ENCODE peak calls at places on chromosomes 7 and 10, in seven cellular contexts. E is dorsolateral prefrontal cortex, S is fibroblast of pulmonary artery, W is GM20000, C is endothelial cell, J is colonic mucosa, X is H9. P is an unnamed sample.

GRCh38 chr10:32150532-32151101 is 94.4 kb upstream of the KIF5B start:
- DNase-seq in X (no peak), J (no peak), W (no peak), C (no peak), E (no peak), S (peak; percentile 37), P (no peak)

GRCh38 chr10:73168486-73168844 is 546 bp downstream of the FAM149B1 start:
- DNase-seq in X (no peak), S (peak; percentile 46), J (no peak), W (no peak), C (no peak), E (no peak), P (no peak)

GRCh38 chr10:98536551-98536950 is 89.8 kb upstream of the HPS1 start:
- DNase-seq in C (no peak), W (no peak), S (no peak), E (no peak), X (no peak), J (peak; percentile 25), P (no peak)

GRCh38 chr10:31657471-31657844 is 271.2 kb downstream of the ARHGAP12 start:
- DNase-seq in E (no peak), S (no peak), W (no peak), X (no peak), C (no peak), J (no peak), P (no peak)

GRCh38 chr10:126110434-126110833 is 214.1 kb downstream of the FANK1 start:
- DNase-seq in E (no peak), C (no peak), W (no peak), S (peak; percentile 67), J (no peak), X (no peak), P (no peak)

GRCh38 chr7:1742555-1743303 is 72.7 kb downstream of the ELFN1 start:
- DNase-seq in X (no peak), S (peak; percentile 36), W (peak; percentile 83), C (no peak), J (peak; percentile 87), E (no peak), P (no peak)

GRCh38 chr10:36172054-36172531 is 530.0 kb upstream of the FZD8 start:
- DNase-seq in E (no peak), J (no peak), C (no peak), W (no peak), S (peak; percentile 77), X (no peak), P (no peak)

GRCh38 chr7:140342732-140343514 is 55.4 kb downstream of the SLC37A3 start:
- DNase-seq in C (peak; percentile 32), W (no peak), X (peak; percentile 73), E (no peak), J (peak; percentile 49), S (peak; percentile 46), P (no peak)

GRCh38 chr10:130160775-130161174 is 24.6 kb downstream of the GLRX3 start:
- DNase-seq in E (no peak), C (no peak), J (no peak), X (no peak), S (no peak), W (no peak), P (no peak)

GRCh38 chr7:28748934-28749584 is 209.1 kb downstream of the TRIL start:
- DNase-seq in C (no peak), W (no peak), E (no peak), J (peak; percentile 22), X (no peak), S (peak; percentile 43), P (no peak)

GRCh38 chr7:41674505-41675023 is 28.3 kb downstream of the INHBA start:
- DNase-seq in J (no peak), X (no peak), W (no peak), S (no peak), E (no peak), C (no peak), P (no peak)

GRCh38 chr10:78950656-78951587 is 117.8 kb upstream of the ZMIZ1 start:
- DNase-seq in C (no peak), J (no peak), S (no peak), W (no peak), X (no peak), E (no peak), P (no peak)

GRCh38 chr7:92722541-92722940 is 113.8 kb downstream of the CDK6 start:
- DNase-seq in X (no peak), W (no peak), E (no peak), S (no peak), C (no peak), J (no peak), P (no peak)

GRCh38 chr10:8331896-8332729 is 277.6 kb downstream of the GATA3 start:
- DNase-seq in S (peak; percentile 71), J (peak; percentile 24), C (peak; percentile 49), E (peak; percentile 6), W (peak; percentile 55), X (peak; percentile 46), P (peak; percentile 13)

GRCh38 chr7:130896898-130897514 is 163.0 kb upstream of the KLF14 start:
- DNase-seq in W (peak; percentile 65), C (peak; percentile 70), X (peak; percentile 82), S (peak; percentile 88), E (peak; percentile 64), J (peak; percentile 85), P (peak; percentile 64)

GRCh38 chr7:63057265-63057664 is 941.4 kb upstream of the ZNF722 start:
- DNase-seq in S (no peak), C (no peak), E (no peak), W (no peak), J (no peak), X (no peak), P (no peak)

GRCh38 chr7:126441745-126442144 is 811.0 kb downstream of the GRM8 start:
- DNase-seq in S (no peak), E (no peak), J (no peak), W (no peak), X (no peak), C (no peak), P (no peak)

DNA sequence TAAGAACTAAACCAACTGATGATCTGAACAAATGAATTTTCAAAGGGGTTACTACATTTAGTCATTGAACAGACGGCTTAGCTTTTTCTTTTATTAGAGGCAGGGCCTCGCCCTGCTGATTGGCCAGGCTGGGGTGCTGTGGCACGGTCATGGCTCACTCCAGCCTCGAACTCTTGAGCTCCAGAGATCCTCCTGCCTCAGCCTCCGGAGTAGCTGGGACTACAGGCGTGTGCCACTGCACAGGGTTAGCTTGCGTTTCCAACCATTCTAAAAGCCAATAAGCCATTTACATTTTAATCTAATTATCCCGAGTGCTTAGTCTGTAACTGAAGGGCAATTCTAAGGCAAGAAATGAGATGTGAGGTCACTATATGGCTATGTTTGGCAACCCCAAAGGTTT is 1.7 kb upstream of the CDK13 start:
- DNase-seq in S (no peak), X (no peak), C (no peak), W (peak; percentile 13), E (no peak), J (no peak), P (no peak)
- TF ChIP-seq CTCF in S (no peak), X (no peak), C (no peak), W (no peak), E (no peak), J (no peak), P (no peak)

GRCh38 chr10:68578945-68579344 is 18.8 kb downstream of the TET1 start:
- DNase-seq in C (no peak), J (no peak), S (peak; percentile 57), X (no peak), E (no peak), W (no peak), P (no peak)

GRCh38 chr10:68572151-68572550 is 12.0 kb downstream of the TET1 start:
- DNase-seq in E (no peak), W (no peak), X (no peak), S (no peak), J (no peak), C (no peak), P (no peak)

DNA sequence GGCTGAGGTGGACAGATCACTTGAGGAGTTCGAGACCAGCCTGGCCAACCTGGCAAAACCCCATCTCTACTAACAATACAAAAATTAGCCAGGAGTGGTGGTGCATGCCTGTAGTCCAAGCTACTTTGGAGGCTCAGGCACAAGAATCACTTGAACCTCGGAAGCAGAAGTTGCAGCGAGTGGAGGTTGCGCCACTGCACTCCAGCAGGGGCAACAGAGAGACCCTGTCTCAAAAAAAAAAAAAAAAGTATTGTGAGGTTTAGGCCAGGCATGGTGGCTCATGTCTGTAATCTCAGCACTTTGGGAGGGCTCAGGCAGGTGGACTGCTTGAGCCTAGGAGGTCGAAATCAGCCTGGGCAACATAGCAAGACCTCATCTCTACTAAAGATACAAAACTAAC is 16.0 kb downstream of the TET1 start:
- DNase-seq in J (no peak), X (peak; percentile 69), S (no peak), W (no peak), C (no peak), E (no peak), P (peak; percentile 18)
- TF ChIP-seq CTCF in J (no peak), X (peak; percentile 64), S (no peak), W (no peak), C (peak; percentile 21), E (no peak), P (peak; percentile 40)

GRCh38 chr10:17183110-17183509 is 18.4 kb downstream of the TRDMT1 start:
- DNase-seq in S (no peak), X (no peak), E (no peak), C (no peak), J (no peak), W (no peak), P (no peak)

GRCh38 chr10:17178006-17178405 is 23.5 kb downstream of the TRDMT1 start:
- DNase-seq in E (no peak), J (no peak), X (no peak), W (no peak), S (no peak), C (no peak), P (no peak)

GRCh38 chr10:17185873-17186272 is 15.6 kb downstream of the TRDMT1 start:
- DNase-seq in E (no peak), W (no peak), C (no peak), S (no peak), J (no peak), X (no peak), P (no peak)

GRCh38 chr10:17179002-17179401 is 22.5 kb downstream of the TRDMT1 start:
- DNase-seq in J (no peak), S (peak; percentile 49), C (no peak), E (no peak), X (no peak), W (no peak), P (no peak)

DNA sequence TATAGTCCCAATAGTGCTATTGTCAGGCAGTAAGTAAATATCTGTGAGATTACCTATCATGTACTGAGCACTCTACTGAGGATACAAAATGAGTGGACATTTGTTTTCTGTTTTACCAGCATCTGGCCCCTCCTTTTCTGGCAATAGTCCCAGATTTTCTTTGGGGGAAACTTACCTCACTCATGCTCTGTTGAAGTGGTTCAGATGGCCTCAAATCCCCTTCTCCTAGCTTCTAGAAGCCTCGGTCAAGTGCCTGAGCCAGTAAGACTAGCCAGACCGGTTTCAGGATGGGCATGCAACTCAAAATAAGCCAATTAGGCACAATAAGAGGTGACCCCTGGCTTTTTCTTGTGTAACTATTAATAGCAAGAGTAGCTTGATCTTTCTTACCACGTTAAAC is 19.7 kb downstream of the TRDMT1 start:
- DNase-seq in J (no peak), X (no peak), E (no peak), W (no peak), S (peak; percentile 44), C (no peak), P (no peak)
- TF ChIP-seq CTCF in J (no peak), X (no peak), E (no peak), W (no peak), S (no peak), C (no peak), P (no peak)

DNA sequence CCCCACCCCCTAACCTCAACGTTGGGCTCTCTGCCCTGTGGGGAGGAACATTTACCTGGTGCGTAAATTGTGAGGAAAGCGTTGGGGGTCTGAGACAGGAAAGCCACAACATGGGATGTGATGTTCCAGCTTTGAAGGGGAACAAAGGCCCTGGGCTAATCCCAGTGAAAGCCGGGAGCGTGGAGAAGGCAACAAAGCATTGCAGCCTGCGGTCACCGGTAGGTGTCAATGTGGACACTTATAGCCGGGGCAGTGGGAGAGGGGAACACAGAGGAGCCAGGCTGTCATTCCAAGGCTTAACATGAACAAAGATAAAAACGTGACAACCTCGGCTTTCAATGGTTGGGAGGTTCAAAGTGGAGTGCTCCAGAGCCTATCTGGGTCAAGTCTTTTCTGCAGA is 12.7 kb downstream of the PTF1A start:
- DNase-seq in E (no peak), X (peak; percentile 64), J (no peak), C (no peak), W (no peak), S (no peak), P (no peak)
- TF ChIP-seq CTCF in E (no peak), X (peak; percentile 45), J (no peak), C (no peak), W (no peak), S (no peak), P (no peak)